ENCODE peak calls at places on chromosome 4, in eight cellular contexts. L, E, M, A, U, P, R and N are unnamed samples.

GRCh38 chr4:148118628-148119027 is 323.6 kb downstream of the NR3C2 start:
- DNase-seq in L (no peak), E (no peak), M (no peak), A (no peak), U (no peak), P (no peak), R (no peak), N (no peak)

GRCh38 chr4:16048639-16049448 is 35.0 kb downstream of the PROM1 start:
- DNase-seq in L (no peak), E (no peak), M (no peak), A (no peak), U (no peak), P (no peak), R (no peak), N (no peak)

GRCh38 chr4:161256716-161257115 is 907.1 kb downstream of the FSTL5 start:
- DNase-seq in L (no peak), E (no peak), M (no peak), A (no peak), U (no peak), P (no peak), R (peak), N (no peak)

GRCh38 chr4:105433421-105433820 is 40.4 kb downstream of the PPA2 start:
- DNase-seq in L (no peak), E (no peak), M (no peak), A (no peak), U (no peak), P (no peak), R (no peak), N (no peak)

GRCh38 chr4:133147922-133148689 is 988 bp upstream of the PCDH10 start:
- DNase-seq in L (peak), E (peak), M (no peak), A (no peak), U (no peak), P (peak), R (no peak), N (no peak)

GRCh38 chr4:5638316-5638715 is 70.0 kb downstream of the EVC2 start:
- DNase-seq in L (no peak), E (no peak), M (no peak), A (no peak), U (no peak), P (peak), R (no peak), N (no peak)

GRCh38 chr4:169485084-169485483 is 127.3 kb downstream of the NEK1 start:
- DNase-seq in L (no peak), E (no peak), M (no peak), A (no peak), U (no peak), P (peak), R (no peak), N (no peak)

GRCh38 chr4:124499266-124499665 is 213.3 kb downstream of the ANKRD50 start:
- DNase-seq in L (no peak), E (no peak), M (no peak), A (no peak), U (no peak), P (no peak), R (no peak), N (no peak)

GRCh38 chr4:88573995-88574394 is 18.3 kb upstream of the HERC3 start:
- DNase-seq in L (no peak), E (no peak), M (no peak), A (no peak), U (no peak), P (peak), R (peak), N (no peak)

GRCh38 chr4:71775449-71775848 is 8.4 kb downstream of the GC start:
- DNase-seq in L (no peak), E (no peak), M (no peak), A (no peak), U (no peak), P (no peak), R (no peak), N (no peak)

GRCh38 chr4:126209117-126209516 is 894.4 kb downstream of the FAT4 start:
- DNase-seq in L (no peak), E (no peak), M (no peak), A (no peak), U (no peak), P (peak), R (no peak), N (no peak)

GRCh38 chr4:147037089-147037488 is 91.4 kb upstream of the TTC29 start:
- DNase-seq in L (no peak), E (no peak), M (no peak), A (no peak), U (no peak), P (no peak), R (no peak), N (no peak)

GRCh38 chr4:154807042-154807630 is 26.1 kb downstream of the RBM46 start:
- DNase-seq in L (no peak), E (no peak), M (no peak), A (no peak), U (no peak), P (peak), R (peak), N (no peak)

GRCh38 chr4:94244087-94244828 is 36.6 kb downstream of the SMARCAD1 start:
- DNase-seq in L (no peak), E (no peak), M (no peak), A (no peak), U (no peak), P (no peak), R (no peak), N (no peak)

DNA sequence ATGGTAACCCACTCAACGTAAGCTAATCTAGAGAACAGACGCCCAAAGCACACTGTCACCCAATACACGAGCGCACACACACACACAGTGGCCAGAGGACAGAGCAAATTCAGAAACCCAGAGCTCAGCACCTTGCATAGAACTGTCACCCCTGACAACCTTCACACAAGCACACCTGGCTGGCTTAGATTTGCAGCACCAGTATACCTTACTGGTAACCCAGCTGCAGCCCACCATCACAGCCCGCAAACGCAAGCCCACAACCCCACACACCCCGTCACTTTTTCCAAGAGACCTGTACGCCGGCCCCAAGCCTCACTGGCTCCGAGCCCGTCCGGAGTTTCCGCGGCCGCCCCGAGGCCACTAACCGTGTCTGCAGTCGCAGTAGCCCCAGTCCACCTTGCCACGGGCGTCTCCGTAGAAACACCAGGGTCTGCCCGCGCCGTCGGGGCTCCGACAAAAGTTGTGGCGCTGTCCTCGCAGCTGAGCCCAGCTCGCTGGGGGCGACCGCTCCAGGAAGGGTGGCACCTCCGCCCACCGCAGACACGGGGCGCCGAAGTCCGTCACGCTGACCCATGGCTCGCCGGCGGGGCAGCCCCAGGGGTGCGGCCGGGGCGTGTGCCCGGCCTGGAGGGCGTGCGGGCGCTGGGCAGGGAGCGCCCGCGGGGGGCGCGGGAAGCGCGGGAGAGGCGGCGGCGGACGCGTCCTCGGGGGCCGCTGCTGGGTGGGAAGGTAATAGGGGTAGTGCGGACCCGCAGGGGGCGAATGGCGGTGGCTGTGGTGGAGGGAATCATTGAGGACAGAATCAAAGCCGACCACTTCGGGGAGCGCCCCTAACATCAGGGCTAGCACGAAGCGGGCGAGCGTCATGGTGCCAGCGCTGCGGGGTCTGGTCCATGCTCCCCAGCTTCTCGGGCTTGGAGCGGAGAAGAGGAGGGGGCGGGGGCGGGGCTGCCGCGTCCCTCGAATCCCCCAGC is 664 bp downstream of the PRSS12 start:
- DNase-seq in L (peak), E (peak), M (peak), A (no peak), U (peak), P (peak), R (peak), N (peak)
- TF ChIP-seq POLR2A in L (no peak), E (no peak), M (no peak), A (no peak), U (peak), P (no peak), R (no peak), N (no peak)

GRCh38 chr4:76718806-76719205 is 179.1 kb downstream of the SOWAHB start:
- DNase-seq in L (no peak), E (no peak), M (no peak), A (no peak), U (no peak), P (no peak), R (no peak), N (no peak)
- TF ChIP-seq POLR2A in L (no peak), E (no peak), M (no peak), A (no peak), U (no peak), P (no peak), R (no peak), N (no peak)

GRCh38 chr4:108651068-108651794 is 832 bp downstream of the OSTC start:
- DNase-seq in L (no peak), E (no peak), M (no peak), A (no peak), U (no peak), P (peak), R (no peak), N (no peak)

GRCh38 chr4:108646706-108647105 is 3.7 kb upstream of the OSTC start:
- DNase-seq in L (no peak), E (no peak), M (no peak), A (no peak), U (no peak), P (no peak), R (no peak), N (no peak)

GRCh38 chr4:108649863-108650211 is 562 bp upstream of the OSTC start:
- DNase-seq in L (no peak), E (no peak), M (no peak), A (no peak), U (no peak), P (no peak), R (no peak), N (no peak)

DNA sequence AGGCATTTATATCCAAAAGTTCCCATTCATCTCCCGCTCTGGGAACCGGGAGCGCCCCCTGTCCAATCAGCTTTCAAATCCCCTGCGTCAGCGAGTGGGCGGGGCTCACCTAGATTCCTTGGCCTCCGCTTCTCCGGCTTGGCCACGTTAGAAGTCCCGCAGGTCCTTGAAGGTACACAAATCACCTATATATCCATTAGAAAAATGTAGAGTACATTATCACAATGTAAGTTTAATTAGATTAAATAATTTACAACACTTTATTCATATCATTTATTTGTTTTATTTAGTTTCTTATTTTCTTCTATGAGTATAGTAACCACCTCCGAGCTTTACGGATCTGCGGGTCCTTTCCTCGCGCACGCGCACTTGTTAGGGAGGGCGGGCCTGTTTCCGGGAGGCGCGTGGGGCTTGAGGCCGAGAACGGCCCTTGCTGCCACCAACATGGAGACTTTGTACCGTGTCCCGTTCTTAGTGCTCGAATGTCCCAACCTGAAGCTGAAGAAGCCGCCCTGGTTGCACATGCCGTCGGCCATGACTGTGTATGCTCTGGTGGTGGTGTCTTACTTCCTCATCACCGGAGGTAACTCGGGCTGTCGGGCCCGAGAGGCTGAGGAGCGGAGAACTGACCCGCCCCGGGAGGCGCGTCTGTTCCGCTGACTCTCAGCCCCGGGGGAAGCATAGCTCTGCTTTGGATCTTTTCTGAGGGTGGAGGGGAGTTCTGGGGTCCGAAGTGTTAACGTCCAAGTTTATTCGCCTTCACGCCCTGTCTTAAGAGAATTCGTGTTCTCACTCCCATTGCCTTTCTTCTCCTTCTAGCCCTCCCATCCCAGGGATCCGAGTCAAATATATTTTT is at the start of gene OSTC:
- DNase-seq in L (peak), E (peak), M (peak), A (peak), U (peak), P (peak), R (peak), N (peak)
- TF ChIP-seq POLR2A in L (peak), E (peak), M (peak), A (peak), U (peak), P (peak), R (peak), N (no peak)

GRCh38 chr4:108166441-108167315 is 2.1 kb downstream of the LEF1 start:
- DNase-seq in L (peak), E (no peak), M (no peak), A (no peak), U (peak), P (no peak), R (no peak), N (no peak)

GRCh38 chr4:108169639-108170038 is 907 bp upstream of the LEF1 start:
- DNase-seq in L (no peak), E (no peak), M (no peak), A (no peak), U (no peak), P (no peak), R (no peak), N (no peak)

GRCh38 chr4:108168213-108168671 is 490 bp downstream of the LEF1 start:
- DNase-seq in L (no peak), E (no peak), M (no peak), A (no peak), U (no peak), P (peak), R (no peak), N (no peak)

GRCh38 chr4:108170729-108171540 is 2.2 kb upstream of the LEF1 start:
- DNase-seq in L (no peak), E (no peak), M (no peak), A (no peak), U (no peak), P (no peak), R (no peak), N (no peak)

DNA sequence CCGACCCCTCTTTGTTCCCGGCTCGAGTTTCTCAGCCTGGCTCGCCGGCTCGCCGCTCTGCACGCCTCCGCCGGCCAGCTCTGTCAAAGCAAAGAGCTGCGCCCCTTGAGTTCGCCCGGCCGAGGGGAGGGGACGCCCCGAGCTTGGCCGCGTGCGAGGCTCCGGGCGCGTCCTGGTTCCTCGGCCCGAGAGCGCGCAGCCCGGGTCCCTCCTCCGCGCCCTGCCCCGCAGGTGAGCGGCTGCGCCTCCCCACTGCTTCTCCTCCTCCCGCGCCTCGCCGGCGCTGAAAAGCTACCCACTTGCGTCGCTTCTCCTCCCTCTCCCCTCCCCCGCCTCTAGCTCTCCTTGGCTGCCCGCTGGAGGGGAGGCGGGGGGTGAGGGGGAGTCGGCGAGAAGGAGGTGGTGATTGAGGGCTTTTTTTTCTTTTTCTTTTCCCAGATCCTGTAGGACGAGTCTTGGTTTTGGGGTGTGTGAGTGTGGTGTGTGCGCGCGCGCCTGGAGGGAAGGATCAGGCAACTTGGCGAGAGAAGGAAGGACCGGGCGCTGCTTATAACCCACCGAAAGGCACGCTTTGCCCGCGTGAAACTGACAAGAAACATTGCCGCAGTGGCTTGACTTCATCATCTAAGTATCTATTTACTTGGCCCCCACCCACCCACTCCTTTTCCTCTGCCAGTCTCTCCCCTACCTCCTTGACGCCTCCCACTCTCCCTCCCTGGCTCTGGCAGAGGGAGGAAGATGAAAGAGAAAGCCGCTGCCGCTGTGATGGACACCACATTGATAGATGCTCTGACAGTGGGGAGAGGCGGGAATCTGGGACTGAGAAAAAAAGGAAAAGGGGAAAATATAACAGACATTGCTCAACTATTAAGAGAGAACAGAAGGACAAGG is at the start of gene LEF1:
- DNase-seq in L (peak), E (peak), M (peak), A (no peak), U (peak), P (peak), R (no peak), N (no peak)
- TF ChIP-seq POLR2A in L (no peak), E (no peak), M (peak), A (peak), U (no peak), P (no peak), R (no peak), N (no peak)

GRCh38 chr4:87527446-87528240 is 1.5 kb downstream of the SPARCL1 start:
- DNase-seq in L (peak), E (no peak), M (no peak), A (peak), U (no peak), P (no peak), R (no peak), N (no peak)

GRCh38 chr4:87530868-87531267 is 1.7 kb upstream of the SPARCL1 start:
- DNase-seq in L (peak), E (peak), M (peak), A (peak), U (peak), P (peak), R (no peak), N (peak)

GRCh38 chr4:87525636-87526035 is 3.5 kb downstream of the SPARCL1 start:
- DNase-seq in L (no peak), E (no peak), M (no peak), A (peak), U (no peak), P (peak), R (no peak), N (no peak)

GRCh38 chr4:87532109-87532508 is 2.9 kb upstream of the SPARCL1 start:
- DNase-seq in L (no peak), E (no peak), M (no peak), A (no peak), U (no peak), P (no peak), R (no peak), N (no peak)

GRCh38 chr4:87529187-87529586 is at the start of gene SPARCL1:
- DNase-seq in L (peak), E (peak), M (peak), A (peak), U (peak), P (no peak), R (no peak), N (no peak)
- TF ChIP-seq POLR2A in L (no peak), E (no peak), M (peak), A (peak), U (peak), P (no peak), R (no peak), N (no peak)

DNA sequence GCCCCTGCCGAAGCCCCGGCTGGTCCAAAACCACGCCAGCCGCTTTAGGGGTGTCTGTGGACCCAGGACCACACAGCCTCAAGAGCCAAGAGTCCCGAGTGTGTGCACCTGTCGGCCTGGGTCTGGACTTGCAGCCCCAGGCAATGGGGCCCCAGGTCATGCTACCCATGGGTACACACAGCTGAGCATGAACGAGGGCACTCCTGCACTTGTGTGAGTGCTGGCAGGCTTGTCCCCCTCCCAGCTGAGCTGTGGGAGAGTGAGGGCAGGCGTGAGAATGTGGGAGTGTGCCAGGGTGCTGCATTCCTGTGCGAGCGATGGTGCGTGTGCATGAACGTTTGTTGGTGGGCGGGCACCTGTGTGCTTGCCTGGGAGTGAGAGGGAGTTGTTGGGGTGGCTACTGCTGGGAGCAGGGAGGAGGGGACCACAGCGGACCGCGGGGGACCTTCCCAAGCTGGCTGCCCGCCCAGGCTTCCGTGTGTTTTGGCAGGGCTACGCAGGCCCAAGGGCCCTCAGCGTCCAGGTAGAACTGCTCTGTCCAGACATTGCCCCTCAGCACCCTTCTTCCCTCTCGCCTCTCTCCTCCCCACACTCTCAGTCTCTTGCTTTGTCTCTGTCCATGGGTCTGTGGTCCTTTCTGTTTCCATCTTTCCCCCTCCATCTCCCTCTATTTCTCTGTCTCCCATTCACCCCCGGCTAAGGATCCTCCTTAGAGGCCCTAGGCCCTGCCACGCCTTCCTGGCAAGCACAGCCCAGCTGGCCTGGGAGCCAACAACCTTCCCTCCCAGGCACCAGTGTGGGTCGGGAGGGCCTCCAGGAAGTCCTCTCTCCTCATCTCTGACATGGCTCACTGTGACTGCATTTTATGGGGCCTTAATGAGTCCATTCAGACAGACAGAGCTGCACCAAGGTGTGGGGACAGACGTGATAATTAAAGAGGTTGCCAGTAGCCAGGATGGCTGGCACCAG is 31.0 kb downstream of the BLOC1S4 start:
- DNase-seq in L (peak), E (no peak), M (no peak), A (no peak), U (peak), P (no peak), R (no peak), N (no peak)
- TF ChIP-seq POLR2A in L (no peak), E (no peak), M (no peak), A (no peak), U (peak), P (no peak), R (no peak), N (no peak)

GRCh38 chr4:77861500-77861899 is 1.1 kb upstream of the MRPL1 start:
- DNase-seq in L (no peak), E (no peak), M (no peak), A (no peak), U (no peak), P (no peak), R (no peak), N (no peak)

GRCh38 chr4:77865259-77865658 is 2.6 kb downstream of the MRPL1 start:
- DNase-seq in L (no peak), E (no peak), M (no peak), A (no peak), U (no peak), P (no peak), R (no peak), N (no peak)

GRCh38 chr4:77859256-77859655 is 3.4 kb upstream of the MRPL1 start:
- DNase-seq in L (no peak), E (no peak), M (no peak), A (no peak), U (no peak), P (no peak), R (no peak), N (no peak)

GRCh38 chr4:77862478-77863216 is at the start of gene MRPL1:
- DNase-seq in L (peak), E (peak), M (peak), A (peak), U (peak), P (peak), R (peak), N (peak)
- TF ChIP-seq POLR2A in L (no peak), E (peak), M (peak), A (no peak), U (peak), P (peak), R (peak), N (no peak)